ENCODE peak calls at places on chromosomes 3 and 15, in nine cellular contexts. Z, W, R, N, Y, E, A, D and F are unnamed samples.

GRCh38 chr15:48385031-48385430 is 53.8 kb downstream of the DUT start:
- DNase-seq in E (no peak), W (no peak), R (no peak), D (no peak), A (no peak), Z (no peak), N (peak; percentile 66), Y (no peak), F (no peak)

GRCh38 chr3:156677120-156677479 is 2.7 kb downstream of the TIPARP start:
- DNase-seq in Z (no peak), A (no peak), D (no peak), W (no peak), R (no peak), E (no peak), N (no peak), Y (no peak), F (no peak)

GRCh38 chr3:101038880-101039279 is 45.7 kb upstream of the ABI3BP start:
- DNase-seq in R (no peak), N (no peak), Y (no peak), E (no peak), A (no peak), Z (no peak), W (no peak), D (no peak), F (no peak)

GRCh38 chr3:185153861-185154629 is 1.2 kb upstream of the C3orf70 start:
- DNase-seq in E (no peak), N (no peak), R (no peak), Y (no peak), Z (no peak), D (no peak), W (no peak), A (peak; percentile 26), F (no peak)

GRCh38 chr3:107992976-107993684 is 97.7 kb downstream of the CD47 start:
- DNase-seq in N (no peak), E (peak; percentile 51), R (no peak), Y (no peak), W (no peak), Z (no peak), A (no peak), D (no peak), F (no peak)

GRCh38 chr3:42492508-42493080 is 9.8 kb upstream of the VIPR1 start:
- DNase-seq in R (peak; percentile 4), E (no peak), A (no peak), N (no peak), Z (no peak), D (no peak), W (peak; percentile 14), Y (no peak), F (no peak)

GRCh38 chr15:77251662-77252061 is 168.2 kb downstream of the PEAK1 start:
- DNase-seq in E (peak; percentile 7), N (peak; percentile 8), W (no peak), D (no peak), A (no peak), Z (no peak), R (no peak), Y (no peak), F (no peak)

GRCh38 chr3:76365284-76365683 is 579.9 kb upstream of the ZNF717 start:
- DNase-seq in D (no peak), R (no peak), Z (no peak), A (no peak), Y (no peak), W (no peak), E (no peak), N (no peak), F (no peak)

GRCh38 chr3:71987828-71988227 is 202.9 kb upstream of the PROK2 start:
- DNase-seq in D (no peak), A (no peak), Z (no peak), Y (no peak), E (no peak), R (no peak), W (no peak), N (no peak), F (no peak)

GRCh38 chr3:98613616-98614015 is 20.2 kb upstream of the CPOX start:
- DNase-seq in Y (no peak), A (no peak), R (no peak), Z (no peak), W (no peak), E (peak; percentile 18), D (no peak), N (peak; percentile 54), F (no peak)

GRCh38 chr3:39104961-39105686 is 2.3 kb downstream of the GORASP1 start:
- DNase-seq in W (no peak), A (no peak), D (no peak), Z (no peak), E (no peak), Y (no peak), R (peak; percentile 31), N (no peak), F (no peak)

GRCh38 chr3:27824312-27825200 is 102.4 kb upstream of the EOMES start:
- DNase-seq in Y (no peak), Z (no peak), A (no peak), E (no peak), W (no peak), D (no peak), R (no peak), N (no peak), F (no peak)

GRCh38 chr3:23800731-23801130 is 5.0 kb upstream of the UBE2E1 start:
- DNase-seq in Y (no peak), R (no peak), N (no peak), E (peak; percentile 53), Z (no peak), A (no peak), W (no peak), D (no peak), F (no peak)
- TF ChIP-seq CTCF in Y (peak; percentile 41), R (no peak), N (no peak), E (peak; percentile 16), Z (no peak), A (peak; percentile 29), W (no peak), D (no peak), F (no peak)

GRCh38 chr3:30694148-30694547 is 87.7 kb downstream of the TGFBR2 start:
- DNase-seq in Y (no peak), A (no peak), R (no peak), E (no peak), W (no peak), Z (no peak), D (no peak), N (no peak), F (no peak)

GRCh38 chr3:30693470-30694120 is 87.2 kb downstream of the TGFBR2 start:
- DNase-seq in A (peak; percentile 47), N (peak; percentile 54), R (peak; percentile 40), E (peak; percentile 86), D (no peak), Y (peak; percentile 48), Z (no peak), W (no peak), F (no peak)

GRCh38 chr3:30695302-30696061 is 89.1 kb downstream of the TGFBR2 start:
- DNase-seq in D (no peak), Z (no peak), R (no peak), Y (no peak), N (no peak), A (no peak), E (no peak), W (no peak), F (no peak)

GRCh38 chr3:30696403-30696819 is 90.0 kb downstream of the TGFBR2 start:
- DNase-seq in D (no peak), A (no peak), E (peak; percentile 72), W (no peak), N (no peak), Z (no peak), Y (no peak), R (no peak), F (no peak)

DNA sequence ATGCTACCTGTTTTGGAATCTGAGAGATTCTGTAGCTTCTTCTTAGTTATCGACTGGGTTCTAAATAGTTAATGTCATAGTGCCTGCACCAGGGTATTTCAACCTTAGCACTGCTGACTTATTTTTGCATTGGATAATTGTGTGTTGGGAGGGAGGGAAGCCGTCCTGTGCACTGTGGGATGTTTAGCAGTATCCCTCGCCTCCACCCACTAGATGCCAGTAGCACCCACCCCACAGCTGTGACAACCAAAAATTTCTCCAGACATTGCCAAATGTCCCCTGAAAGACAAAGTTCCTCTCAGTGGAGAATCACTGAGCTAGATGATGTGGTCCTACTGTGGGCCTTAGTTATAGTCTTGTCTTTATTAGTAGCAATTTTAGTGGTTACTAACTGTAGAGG is 88.3 kb downstream of the TGFBR2 start:
- DNase-seq in E (no peak), R (no peak), A (no peak), N (no peak), Z (no peak), Y (no peak), D (no peak), W (no peak), F (no peak)
- TF ChIP-seq CTCF in E (no peak), R (no peak), A (no peak), N (no peak), Z (no peak), Y (no peak), D (no peak), W (no peak), F (no peak)

GRCh38 chr15:66801266-66801665 is 99.2 kb downstream of the SMAD6 start:
- DNase-seq in D (no peak), Z (no peak), Y (no peak), A (no peak), E (no peak), W (no peak), R (no peak), N (no peak), F (no peak)

GRCh38 chr15:66798426-66799061 is 96.5 kb downstream of the SMAD6 start:
- DNase-seq in N (peak; percentile 65), E (peak; percentile 34), A (no peak), R (no peak), D (no peak), Y (no peak), W (no peak), Z (no peak), F (no peak)

GRCh38 chr15:66800584-66801235 is 98.7 kb downstream of the SMAD6 start:
- DNase-seq in W (no peak), R (no peak), Z (no peak), D (no peak), E (no peak), A (no peak), N (peak; percentile 15), Y (no peak), F (peak; percentile 14)

GRCh38 chr15:66797921-66798320 is 95.9 kb downstream of the SMAD6 start:
- DNase-seq in Z (no peak), Y (no peak), D (no peak), R (no peak), A (no peak), W (no peak), N (no peak), E (no peak), F (no peak)

GRCh38 chr15:66799242-66799641 is 97.2 kb downstream of the SMAD6 start:
- DNase-seq in W (no peak), D (no peak), R (no peak), Y (no peak), N (no peak), Z (no peak), E (no peak), A (no peak), F (no peak)
- TF ChIP-seq CTCF in W (no peak), D (no peak), R (no peak), Y (no peak), N (no peak), Z (no peak), E (no peak), A (no peak), F (no peak)

GRCh38 chr3:44874308-44874707 is at the start of gene TGM4:
- DNase-seq in D (no peak), E (no peak), N (no peak), W (no peak), Z (no peak), A (no peak), Y (no peak), R (no peak), F (no peak)
- TF ChIP-seq CTCF in D (no peak), E (no peak), N (no peak), W (no peak), Z (no peak), A (no peak), Y (no peak), R (no peak), F (no peak)

GRCh38 chr3:143327388-143327787 is 207.8 kb downstream of the CHST2 start:
- DNase-seq in E (peak; percentile 49), W (no peak), A (no peak), N (no peak), Z (no peak), D (no peak), R (no peak), Y (no peak), F (no peak)
- TF ChIP-seq CTCF in E (peak; percentile 24), W (no peak), A (no peak), N (peak; percentile 18), Z (no peak), D (no peak), R (no peak), Y (no peak), F (no peak)